ENCODE peak calls at places on chromosomes 12 and 14, in four cellular contexts. One of them, this sample, is unnamed.
A peak's percentile ranks its signal among the peaks of the same experiment; 100 is the strongest.

GRCh38 chr12:13241833-13242232 is 45.3 kb downstream of the EMP1 start:
- DNase-seq in IMR-90: peak; percentile 42
- DNase-seq in mesendoderm: no peak
- DNase-seq in H9: no peak
- DNase-seq in this sample: no peak

GRCh38 chr12:14578646-14579045 is 11.0 kb upstream of the PLBD1 start:
- DNase-seq in IMR-90: no peak
- DNase-seq in mesendoderm: no peak
- DNase-seq in H9: no peak
- DNase-seq in this sample: no peak

GRCh38 chr14:96808619-96809405 is 11.6 kb downstream of the VRK1 start:
- DNase-seq in IMR-90: no peak
- DNase-seq in mesendoderm: no peak
- DNase-seq in H9: no peak
- DNase-seq in this sample: no peak

GRCh38 chr14:95464524-95464923 is 51.9 kb downstream of the SYNE3 start:
- DNase-seq in IMR-90: no peak
- DNase-seq in mesendoderm: no peak
- DNase-seq in H9: no peak
- DNase-seq in this sample: no peak

GRCh38 chr12:78236264-78236663 is 405.6 kb downstream of the NAV3 start:
- DNase-seq in IMR-90: peak; percentile 18
- DNase-seq in mesendoderm: no peak
- DNase-seq in H9: no peak
- DNase-seq in this sample: no peak

GRCh38 chr12:56107242-56107641 is 2.9 kb downstream of the PA2G4 start:
- DNase-seq in IMR-90: no peak
- DNase-seq in mesendoderm: peak; percentile 48
- DNase-seq in H9: no peak
- DNase-seq in this sample: no peak

GRCh38 chr14:55256586-55256985 is 14.6 kb upstream of the FBXO34 start:
- DNase-seq in IMR-90: no peak
- DNase-seq in mesendoderm: no peak
- DNase-seq in H9: no peak
- DNase-seq in this sample: no peak

GRCh38 chr14:73424453-73424852 is 33.9 kb downstream of the NUMB start:
- DNase-seq in IMR-90: peak; percentile 36
- DNase-seq in mesendoderm: no peak
- DNase-seq in H9: no peak
- DNase-seq in this sample: no peak

GRCh38 chr14:56676042-56676441 is 96.4 kb downstream of the TMEM260 start:
- DNase-seq in IMR-90: no peak
- DNase-seq in mesendoderm: no peak
- DNase-seq in H9: no peak
- DNase-seq in this sample: no peak

GRCh38 chr14:106838991-106839769 is 1312.8 kb downstream of the TMEM121 start:
- DNase-seq in IMR-90: no peak
- DNase-seq in mesendoderm: no peak
- DNase-seq in H9: no peak
- DNase-seq in this sample: no peak

GRCh38 chr12:102848832-102849231 is 68.2 kb downstream of the PAH start:
- DNase-seq in IMR-90: no peak
- DNase-seq in mesendoderm: peak; percentile 17
- DNase-seq in H9: peak; percentile 60
- DNase-seq in this sample: no peak
- H3K56ac ChIP-seq in IMR-90: no peak overlapping the region
- H3K56ac ChIP-seq in mesendoderm: no peak overlapping the region
- H3K56ac ChIP-seq in H9: no peak overlapping the region
- H3K56ac ChIP-seq in this sample: no peak overlapping the region

GRCh38 chr14:75871181-75871880 is 110.5 kb downstream of the TGFB3 start:
- DNase-seq in IMR-90: peak; percentile 58
- DNase-seq in mesendoderm: no peak
- DNase-seq in H9: no peak
- DNase-seq in this sample: no peak

GRCh38 chr14:75864352-75864751 is 117.4 kb downstream of the TGFB3 start:
- DNase-seq in IMR-90: peak; percentile 92
- DNase-seq in mesendoderm: no peak
- DNase-seq in H9: no peak
- DNase-seq in this sample: no peak

GRCh38 chr14:75861161-75861621 is 120.6 kb downstream of the TGFB3 start:
- DNase-seq in IMR-90: peak; percentile 87
- DNase-seq in mesendoderm: peak; percentile 39
- DNase-seq in H9: peak; percentile 38
- DNase-seq in this sample: no peak

DNA sequence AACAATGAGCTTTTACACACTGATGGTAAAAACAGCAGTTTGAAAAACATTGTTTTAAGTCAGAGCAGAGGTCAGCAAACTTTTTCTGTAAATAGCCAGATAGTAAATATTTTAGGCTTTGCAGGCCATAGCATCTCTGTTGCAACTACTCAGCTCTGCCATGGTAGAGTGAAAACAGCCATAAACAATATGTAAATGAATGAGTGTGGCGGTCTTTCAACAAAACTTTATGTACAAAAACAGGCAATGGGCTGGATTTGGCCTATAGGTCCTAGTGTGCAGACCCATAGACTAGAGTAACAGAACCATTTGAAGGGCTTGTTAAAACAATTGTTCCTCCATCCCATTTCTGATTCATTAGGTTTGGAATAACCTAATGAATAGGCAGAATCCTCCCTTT is 114.8 kb downstream of the TGFB3 start:
- DNase-seq in IMR-90: no peak
- DNase-seq in mesendoderm: no peak
- DNase-seq in H9: no peak
- DNase-seq in this sample: no peak
- H3K27ac ChIP-seq in IMR-90: no peak overlapping the region
- H3K27ac ChIP-seq in mesendoderm: no peak overlapping the region
- H3K27ac ChIP-seq in H9: no peak overlapping the region
- H3K27ac ChIP-seq in this sample: no peak overlapping the region

GRCh38 chr12:119069029-119069731 is 87.8 kb downstream of the SRRM4 start:
- DNase-seq in IMR-90: no peak
- DNase-seq in mesendoderm: peak; percentile 13
- DNase-seq in H9: no peak
- DNase-seq in this sample: no peak
- H3K56ac ChIP-seq in IMR-90: no peak overlapping the region
- H3K56ac ChIP-seq in mesendoderm: no peak overlapping the region
- H3K56ac ChIP-seq in H9: no peak overlapping the region
- H3K56ac ChIP-seq in this sample: no peak overlapping the region

DNA sequence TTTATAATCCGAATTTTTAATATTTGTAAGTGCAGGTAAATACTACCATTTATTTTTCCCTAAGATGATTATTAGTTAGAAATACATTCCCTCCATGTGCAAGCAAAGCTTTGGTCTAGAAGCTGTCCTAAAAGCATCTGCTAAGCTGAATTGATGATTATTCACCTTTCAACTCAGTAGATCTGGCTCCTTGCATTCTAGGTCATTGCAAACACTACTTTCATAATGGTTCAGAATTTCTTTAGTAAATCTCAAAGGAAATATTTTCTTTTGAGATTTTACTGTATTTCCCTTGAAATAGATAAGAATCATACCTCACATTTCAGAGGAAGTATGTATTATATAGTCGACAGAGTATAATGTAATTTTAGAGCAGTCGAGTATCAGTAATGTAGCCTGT is 2.4 kb downstream of the ETNK1 start:
- DNase-seq in IMR-90: no peak
- DNase-seq in mesendoderm: no peak
- DNase-seq in H9: no peak
- DNase-seq in this sample: no peak
- H3K27ac ChIP-seq in IMR-90: no peak overlapping the region
- H3K27ac ChIP-seq in mesendoderm: no peak overlapping the region
- H3K27ac ChIP-seq in H9: no peak overlapping the region
- H3K27ac ChIP-seq in this sample: no peak overlapping the region

GRCh38 chr14:92801917-92802316 is 7.8 kb downstream of the GOLGA5 start:
- DNase-seq in IMR-90: no peak
- DNase-seq in mesendoderm: no peak
- DNase-seq in H9: no peak
- DNase-seq in this sample: no peak

GRCh38 chr14:92798811-92799210 is 4.7 kb downstream of the GOLGA5 start:
- DNase-seq in IMR-90: no peak
- DNase-seq in mesendoderm: no peak
- DNase-seq in H9: no peak
- DNase-seq in this sample: no peak

GRCh38 chr14:92800012-92800411 is 5.9 kb downstream of the GOLGA5 start:
- DNase-seq in IMR-90: no peak
- DNase-seq in mesendoderm: no peak
- DNase-seq in H9: no peak
- DNase-seq in this sample: no peak

GRCh38 chr14:92802678-92803077 is 8.6 kb downstream of the GOLGA5 start:
- DNase-seq in IMR-90: no peak
- DNase-seq in mesendoderm: no peak
- DNase-seq in H9: no peak
- DNase-seq in this sample: no peak

DNA sequence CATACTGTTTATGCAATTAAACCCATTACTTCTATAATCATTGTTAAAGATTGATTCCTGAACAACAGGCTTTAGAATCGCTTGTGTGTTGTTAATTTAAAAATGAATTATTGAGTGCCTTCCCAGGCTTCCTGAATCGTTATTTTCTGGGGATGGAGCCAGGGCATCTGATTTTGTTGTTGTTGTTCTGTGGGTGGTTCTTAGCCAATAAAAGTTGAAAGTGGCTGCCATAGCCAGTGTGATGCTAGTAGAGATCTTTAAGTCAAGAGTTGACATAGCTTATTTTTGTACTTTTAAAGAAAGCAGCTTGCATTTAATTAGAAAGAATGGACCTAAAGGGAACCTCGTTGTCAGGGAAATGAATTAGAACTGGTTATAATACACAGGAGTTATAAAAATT is 6.4 kb downstream of the GOLGA5 start:
- DNase-seq in IMR-90: no peak
- DNase-seq in mesendoderm: no peak
- DNase-seq in H9: no peak
- DNase-seq in this sample: no peak
- H3K56ac ChIP-seq in IMR-90: no peak overlapping the region
- H3K56ac ChIP-seq in mesendoderm: no peak overlapping the region
- H3K56ac ChIP-seq in H9: no peak overlapping the region
- H3K56ac ChIP-seq in this sample: no peak overlapping the region

DNA sequence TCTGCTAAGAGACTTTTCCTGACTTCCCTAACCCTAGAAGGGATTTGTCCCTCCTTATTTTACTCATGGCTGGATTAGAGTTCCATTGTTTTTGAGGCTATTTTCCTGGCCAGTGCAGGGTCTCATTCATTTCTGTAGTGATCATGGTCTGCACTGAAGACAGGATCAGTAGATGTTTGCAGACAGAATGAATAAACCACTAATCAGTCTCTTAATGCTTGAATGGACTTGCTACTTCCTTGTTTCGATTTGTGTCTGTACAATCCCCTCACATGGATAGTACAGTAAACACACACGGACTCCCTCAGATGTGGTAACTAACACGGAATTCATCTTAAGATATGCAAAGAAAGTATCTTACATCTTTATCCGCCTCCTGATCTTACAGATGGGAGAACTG is 102.6 kb upstream of the PRB2 start:
- DNase-seq in IMR-90: no peak
- DNase-seq in mesendoderm: no peak
- DNase-seq in H9: no peak
- DNase-seq in this sample: no peak
- H3K27ac ChIP-seq in IMR-90: no peak overlapping the region
- H3K27ac ChIP-seq in mesendoderm: no peak overlapping the region
- H3K27ac ChIP-seq in H9: no peak overlapping the region
- H3K27ac ChIP-seq in this sample: no peak overlapping the region

DNA sequence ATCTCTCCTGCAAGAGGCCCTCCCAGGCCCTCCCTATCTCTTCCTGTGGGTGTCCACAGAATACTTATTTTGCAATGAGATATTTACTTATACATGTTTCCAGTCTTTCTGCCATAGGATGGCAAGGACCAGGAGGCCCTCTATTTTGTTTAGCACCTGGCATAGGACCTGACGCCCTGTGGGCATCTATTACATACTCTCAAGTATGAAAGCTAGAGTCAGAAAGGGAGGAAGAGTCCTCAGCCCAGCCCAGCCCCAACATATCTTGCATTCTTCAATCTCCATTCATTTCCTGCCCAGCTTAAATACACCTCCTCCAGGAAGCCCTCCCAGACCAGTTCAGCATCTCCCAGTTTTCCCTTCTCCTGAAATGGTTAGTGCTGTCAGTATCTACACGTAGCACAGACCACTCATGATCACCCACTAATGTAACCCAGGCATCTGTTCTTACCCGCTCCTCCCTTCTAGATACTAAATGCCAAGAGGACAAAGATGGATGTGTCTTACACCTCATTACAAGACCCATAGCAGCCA is 7.4 kb downstream of the FOXN4 start:
- DNase-seq in IMR-90: no peak
- DNase-seq in mesendoderm: no peak
- DNase-seq in H9: no peak
- DNase-seq in this sample: no peak
- H3K56ac ChIP-seq in IMR-90: no peak overlapping the region
- H3K56ac ChIP-seq in mesendoderm: no peak overlapping the region
- H3K56ac ChIP-seq in H9: no peak overlapping the region
- H3K56ac ChIP-seq in this sample: no peak overlapping the region